ENCODE peak calls at places on chromosomes 4 and X, in seven cellular contexts. C is CD4-positive, alpha-beta T cell; U is colonic mucosa; D is fibroblast of mammary gland; W is astrocyte of the spinal cord; J is CD8-positive, alpha-beta T cell; V is spleen. L is an unnamed sample.

GRCh38 chr4:165129924-165130323 is 17.3 kb upstream of the TMEM192 start:
- DNase-seq in D (no peak), C (no peak), W (no peak), V (no peak), J (no peak), U (no peak), L (no peak)

GRCh38 chrX:97096385-97096784 is 212.7 kb downstream of the RPA4 start:
- DNase-seq in J (no peak), V (no peak), D (no peak), U (no peak), C (no peak), W (no peak), L (no peak)

GRCh38 chr4:38062088-38062893 is 102.1 kb downstream of the PTTG2 start:
- DNase-seq in V (no peak), W (peak), U (peak), J (peak), C (peak), D (peak), L (peak)

GRCh38 chr4:829291-829690 is 3.4 kb upstream of the CPLX1 start:
- DNase-seq in V (peak), C (no peak), D (no peak), U (no peak), J (no peak), W (no peak), L (no peak)

GRCh38 chrX:87049567-87049966 is 468.0 kb upstream of the KLHL4 start:
- DNase-seq in D (no peak), J (no peak), C (no peak), U (no peak), W (no peak), V (no peak), L (no peak)

GRCh38 chrX:12791253-12792228 is at the start of gene PRPS2:
- DNase-seq in V (peak), C (peak), D (peak), J (peak), W (peak), U (peak), L (peak)

GRCh38 chrX:38879631-38880220 is 78.5 kb downstream of the MID1IP1 start:
- DNase-seq in J (no peak), W (no peak), C (no peak), D (no peak), V (peak), U (peak), L (no peak)

GRCh38 chr4:73705056-73705432 is 35.3 kb upstream of the CXCL8 start:
- DNase-seq in J (no peak), D (peak), W (peak), C (no peak), U (no peak), V (no peak), L (no peak)

GRCh38 chrX:96372313-96373046 is 312.2 kb upstream of the DIAPH2 start:
- DNase-seq in C (no peak), V (no peak), U (no peak), J (no peak), W (peak), D (peak), L (peak)

DNA sequence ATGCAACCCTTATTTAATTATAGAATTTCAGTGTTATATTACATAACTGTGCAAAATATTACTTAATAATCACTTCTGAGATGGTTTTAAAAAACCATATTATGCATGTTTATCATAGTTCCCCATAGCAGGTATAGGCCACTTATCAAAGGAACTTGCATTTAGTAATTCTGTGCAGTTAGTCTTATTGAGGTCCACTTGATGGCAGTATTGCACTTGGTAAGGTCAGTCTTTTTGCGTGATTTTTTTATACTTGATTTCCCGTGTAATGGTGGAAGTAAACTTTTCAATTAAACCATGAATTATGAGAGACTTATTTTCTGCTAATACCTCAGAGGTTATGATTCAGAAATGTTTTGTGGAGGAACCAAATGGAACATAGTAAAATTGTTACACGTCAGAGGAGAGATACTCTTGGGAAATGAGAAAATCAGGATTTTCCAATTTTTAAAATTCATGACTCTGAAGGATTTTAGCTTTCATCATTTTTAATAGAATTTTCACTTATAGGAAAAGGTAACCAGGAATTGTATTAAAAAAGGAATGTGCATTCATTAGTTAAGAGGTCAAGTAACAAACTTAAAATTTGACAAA is 230.0 kb downstream of the CCSER1 start:
- DNase-seq in J (no peak), V (no peak), D (peak), C (no peak), U (no peak), W (peak), L (no peak)
- TF ChIP-seq CTCF in J (no peak), V (no peak), D (peak), C (no peak), U (peak), W (peak), L (peak)

GRCh38 chr4:60683357-60683756 is 516.8 kb upstream of the ADGRL3 start:
- DNase-seq in C (no peak), J (no peak), D (peak), U (no peak), V (no peak), W (peak), L (no peak)
- TF ChIP-seq CTCF in C (no peak), J (no peak), D (no peak), U (no peak), V (no peak), W (no peak), L (no peak)

GRCh38 chr4:6885953-6886557 is 23.6 kb upstream of the TBC1D14 start:
- DNase-seq in V (peak), J (no peak), D (peak), U (peak), C (no peak), W (peak), L (no peak)
- TF ChIP-seq CTCF in V (peak), J (no peak), D (peak), U (no peak), C (no peak), W (peak), L (no peak)

GRCh38 chr4:6854098-6854744 is 55.4 kb upstream of the TBC1D14 start:
- DNase-seq in W (no peak), C (no peak), J (no peak), U (no peak), D (no peak), V (no peak), L (no peak)
- TF ChIP-seq CTCF in W (no peak), C (no peak), J (no peak), U (no peak), D (no peak), V (no peak), L (no peak)

DNA sequence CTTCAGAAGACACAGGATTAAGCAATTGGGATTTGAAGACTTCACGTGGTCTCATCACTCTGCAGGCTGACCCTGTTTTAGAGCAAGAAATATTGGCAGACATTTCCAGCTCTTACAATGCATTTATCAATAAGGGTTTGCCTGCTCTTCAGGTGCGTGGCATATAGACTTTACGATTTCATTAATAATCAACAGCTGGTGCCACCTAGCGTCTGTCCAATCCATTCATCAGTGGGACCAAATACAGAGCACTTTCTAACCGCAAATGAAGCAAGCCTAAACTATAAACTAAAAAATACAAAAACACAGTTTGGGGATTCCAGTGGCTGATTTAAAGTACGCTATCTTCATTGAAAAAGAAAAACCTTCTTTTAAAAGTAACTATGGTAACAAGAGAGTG is 125.4 kb upstream of the DMD start:
- DNase-seq in W (peak), C (no peak), J (no peak), V (no peak), D (peak), U (no peak), L (no peak)
- TF ChIP-seq CTCF in W (peak), C (no peak), J (no peak), V (no peak), D (peak), U (no peak), L (no peak)

GRCh38 chr4:140630246-140630645 is 61.5 kb upstream of the UCP1 start:
- DNase-seq in U (no peak), W (no peak), C (no peak), V (no peak), J (no peak), D (no peak), L (no peak)

GRCh38 chr4:140621161-140621560 is 52.4 kb upstream of the UCP1 start:
- DNase-seq in U (no peak), J (no peak), D (no peak), C (no peak), W (no peak), V (no peak), L (no peak)

GRCh38 chr4:140628016-140628415 is 59.3 kb upstream of the UCP1 start:
- DNase-seq in V (no peak), U (no peak), W (no peak), D (no peak), J (no peak), C (no peak), L (no peak)

GRCh38 chr4:140622333-140622958 is 53.7 kb upstream of the UCP1 start:
- DNase-seq in V (no peak), W (no peak), D (no peak), U (no peak), C (no peak), J (no peak), L (no peak)

GRCh38 chr4:140626982-140627381 is 58.2 kb upstream of the UCP1 start:
- DNase-seq in U (no peak), J (no peak), C (no peak), V (no peak), W (no peak), D (no peak), L (no peak)
- TF ChIP-seq CTCF in U (no peak), J (no peak), C (no peak), V (no peak), W (peak), D (no peak), L (no peak)

GRCh38 chr4:41852229-41852628 is 83.0 kb upstream of the TMEM33 start:
- DNase-seq in V (no peak), U (no peak), J (no peak), W (no peak), D (no peak), C (no peak), L (no peak)

GRCh38 chr4:41857225-41857624 is 78.0 kb upstream of the TMEM33 start:
- DNase-seq in V (no peak), U (no peak), C (no peak), W (no peak), D (no peak), J (no peak), L (no peak)

GRCh38 chr4:41856797-41857196 is 78.4 kb upstream of the TMEM33 start:
- DNase-seq in J (no peak), C (no peak), W (no peak), U (no peak), V (no peak), D (no peak), L (no peak)

GRCh38 chr4:41851621-41852020 is 83.6 kb upstream of the TMEM33 start:
- DNase-seq in J (no peak), C (no peak), V (no peak), W (no peak), D (no peak), U (no peak), L (no peak)

GRCh38 chr4:41853973-41854372 is 81.3 kb upstream of the TMEM33 start:
- DNase-seq in C (no peak), D (no peak), U (no peak), J (no peak), V (no peak), W (no peak), L (no peak)
- TF ChIP-seq CTCF in C (no peak), D (peak), U (no peak), J (no peak), V (no peak), W (no peak), L (peak)

DNA sequence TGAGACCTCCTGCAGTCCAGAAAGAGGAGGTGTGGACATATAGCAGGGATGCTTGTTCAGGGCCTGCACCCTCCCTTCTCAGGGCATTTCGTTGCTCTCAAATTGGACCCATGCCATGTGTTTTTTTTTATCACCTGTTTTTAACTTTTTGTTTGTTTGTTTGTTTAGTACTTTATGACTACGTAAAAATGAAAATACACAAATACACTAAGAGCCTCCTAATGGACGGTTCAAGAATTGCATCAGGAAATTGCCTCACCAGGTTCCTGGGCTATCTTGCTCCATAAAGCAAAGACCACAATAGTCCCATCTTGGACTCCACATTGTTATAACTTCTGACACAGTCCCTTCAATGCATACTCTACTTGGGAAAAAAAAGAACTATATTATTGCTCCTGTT is 1685.9 kb upstream of the TENM3 start:
- DNase-seq in C (no peak), U (no peak), J (no peak), W (no peak), D (no peak), V (no peak), L (no peak)
- TF ChIP-seq CTCF in C (no peak), U (no peak), J (no peak), W (peak), D (no peak), V (no peak), L (peak)

DNA sequence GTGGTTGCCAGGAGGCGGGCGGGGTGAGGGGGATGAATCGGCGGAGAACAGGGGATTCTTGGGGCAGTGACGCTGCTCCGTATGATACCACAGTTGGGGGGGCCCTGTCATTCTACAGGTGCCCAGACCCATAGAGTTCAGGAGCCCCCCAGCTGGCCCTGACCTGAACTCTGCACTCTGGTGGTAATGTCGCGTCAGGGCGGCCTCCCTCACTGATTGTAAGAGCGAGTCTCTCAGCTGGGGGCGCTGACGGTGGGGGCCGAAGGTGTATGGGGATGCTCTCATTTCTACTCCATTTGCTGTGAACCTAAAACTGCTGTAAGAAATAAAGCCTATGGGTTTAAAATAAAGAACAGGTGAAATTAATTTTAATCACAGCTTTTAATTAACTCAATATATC is 91.8 kb upstream of the PSAPL1 start:
- DNase-seq in D (no peak), J (no peak), W (no peak), C (no peak), U (no peak), V (no peak), L (no peak)
- TF ChIP-seq CTCF in D (no peak), J (no peak), W (no peak), C (no peak), U (no peak), V (no peak), L (no peak)